ENCODE peak calls at places on chromosomes 13 and 19, in five cellular contexts. G, D, F, P and N are unnamed samples.
A peak's percentile ranks its signal among the peaks of the same experiment; 100 is the strongest.

GRCh38 chr13:84645196-84646071 is 763.2 kb upstream of the SLITRK1 start:
- DNase-seq in D (peak; percentile 16), G (no peak), P (no peak), F (no peak), N (no peak)

GRCh38 chr13:29684441-29684840 is 89.0 kb upstream of the SLC7A1 start:
- DNase-seq in P (no peak), F (no peak), G (no peak), D (no peak), N (no peak)

GRCh38 chr13:98900442-98900841 is 77.4 kb downstream of the DOCK9 start:
- DNase-seq in D (no peak), G (peak; percentile 56), P (no peak), F (no peak), N (no peak)

GRCh38 chr19:29753190-29753933 is 38.3 kb upstream of the C19orf12 start:
- DNase-seq in G (no peak), D (no peak), P (no peak), F (no peak), N (no peak)

GRCh38 chr19:20472854-20473253 is 92.7 kb downstream of the ZNF737 start:
- DNase-seq in F (no peak), P (no peak), G (no peak), D (no peak), N (no peak)

GRCh38 chr13:45541806-45542205 is 73.7 kb downstream of the ERICH6B start:
- DNase-seq in D (no peak), P (no peak), F (no peak), G (no peak), N (no peak)

GRCh38 chr13:75481176-75482069 is 546 bp downstream of the TBC1D4 start:
- DNase-seq in G (no peak), D (no peak), P (peak; percentile 37), F (no peak), N (peak; percentile 23)

GRCh38 chr13:59787679-59788078 is 376.0 kb downstream of the DIAPH3 start:
- DNase-seq in D (no peak), P (no peak), G (no peak), F (no peak), N (no peak)

GRCh38 chr19:8069116-8069973 is 16.8 kb downstream of the CCL25 start:
- DNase-seq in F (no peak), P (no peak), G (no peak), D (no peak), N (no peak)

GRCh38 chr13:105969761-105970160 is 565.7 kb downstream of the EFNB2 start:
- DNase-seq in F (no peak), P (no peak), G (no peak), D (no peak), N (no peak)

GRCh38 chr13:29908411-29908810 is 58.0 kb upstream of the UBL3 start:
- DNase-seq in D (no peak), P (no peak), G (peak; percentile 49), F (no peak), N (no peak)

GRCh38 chr19:44061038-44061437 is 9.2 kb downstream of the ZNF223 start:
- DNase-seq in P (no peak), G (no peak), D (no peak), F (no peak), N (no peak)

GRCh38 chr19:1672038-1672768 is 19.8 kb upstream of the TCF3 start:
- DNase-seq in P (peak; percentile 62), G (peak; percentile 48), F (no peak), D (peak; percentile 56), N (peak; percentile 58)

GRCh38 chr19:6068711-6069110 is 41.6 kb downstream of the RFX2 start:
- DNase-seq in G (peak; percentile 25), D (no peak), P (no peak), F (no peak), N (no peak)

GRCh38 chr13:41563501-41564001 is 106.2 kb downstream of the RGCC start:
- DNase-seq in P (no peak), F (no peak), G (no peak), D (peak; percentile 97), N (no peak)

GRCh38 chr19:55809381-55810058 is 22.3 kb downstream of the NLRP11 start:
- DNase-seq in D (peak; percentile 58), G (peak; percentile 56), F (no peak), P (peak; percentile 58), N (peak; percentile 18)

GRCh38 chr13:80753951-80754350 is 413.0 kb upstream of the SPRY2 start:
- DNase-seq in G (no peak), D (peak; percentile 12), P (no peak), F (no peak), N (no peak)

GRCh38 chr13:22883961-22884360 is 296.8 kb upstream of the SGCG start:
- DNase-seq in G (no peak), P (no peak), D (no peak), F (no peak), N (no peak)

GRCh38 chr19:12946092-12946845 is 607 bp downstream of the RAD23A start:
- DNase-seq in F (peak; percentile 75), D (peak; percentile 88), G (peak; percentile 82), P (peak; percentile 71), N (no peak)

GRCh38 chr19:46351241-46352041 is 4.6 kb downstream of the PPP5C start:
- DNase-seq in F (no peak), D (peak; percentile 79), G (peak; percentile 90), P (no peak), N (no peak)

GRCh38 chr13:67736646-67737420 is 506.7 kb upstream of the PCDH9 start:
- DNase-seq in D (peak; percentile 78), P (no peak), F (no peak), G (no peak), N (no peak)

GRCh38 chr13:112651750-112652511 is 37.9 kb upstream of the ATP11A start:
- DNase-seq in P (no peak), G (no peak), F (peak; percentile 31), D (no peak), N (no peak)

GRCh38 chr19:765179-765738 is 14.3 kb downstream of the MISP start:
- DNase-seq in F (no peak), G (no peak), D (no peak), P (no peak), N (no peak)

GRCh38 chr13:32622827-32623226 is 36.6 kb downstream of the PDS5B start:
- DNase-seq in D (no peak), P (no peak), F (no peak), G (no peak), N (no peak)

GRCh38 chr13:82136880-82137279 is 1745.4 kb downstream of the SLITRK1 start:
- DNase-seq in G (no peak), D (no peak), P (no peak), F (no peak), N (no peak)

GRCh38 chr13:114283581-114283980 is 2.2 kb downstream of the UPF3A start:
- DNase-seq in F (no peak), P (no peak), G (no peak), D (peak; percentile 29), N (no peak)